ENCODE peak calls at places on chromosomes 5 and 9, in four cellular contexts. F is A673, E is brain microvascular endothelial cell, S is HFF-Myc. H is an unnamed sample.

GRCh38 chr9:89953824-89954223 is 349.0 kb downstream of the GADD45G start:
- DNase-seq in F (no peak), E (no peak), S (no peak), H (no peak)

GRCh38 chr9:135243201-135244190 is 156.0 kb downstream of the OLFM1 start:
- DNase-seq in F (no peak), E (no peak), S (no peak), H (no peak)

GRCh38 chr5:147690595-147690994 is 91.9 kb downstream of the JAKMIP2 start:
- DNase-seq in F (no peak), E (no peak), S (no peak), H (no peak)

GRCh38 chr5:1810581-1811101 is 9.4 kb downstream of the NDUFS6 start:
- DNase-seq in F (no peak), E (no peak), S (no peak), H (no peak)

GRCh38 chr5:59328801-59329296 is 564.7 kb downstream of the PDE4D start:
- DNase-seq in F (peak), E (peak), S (no peak), H (no peak)

GRCh38 chr9:116656535-116656934 is 30.6 kb upstream of the TRIM32 start:
- DNase-seq in F (no peak), E (no peak), S (no peak), H (no peak)

GRCh38 chr9:78213696-78214095 is 22.2 kb upstream of the CEP78 start:
- DNase-seq in F (peak), E (peak), S (no peak), H (no peak)

GRCh38 chr5:6766558-6767191 is 53.4 kb downstream of the TENT4A start:
- DNase-seq in F (peak), E (peak), S (peak), H (peak)

GRCh38 chr5:142109356-142110045 is 922 bp downstream of the NDFIP1 start:
- DNase-seq in F (peak), E (peak), S (no peak), H (no peak)

GRCh38 chr5:1769017-1769640 is 30.5 kb downstream of the MRPL36 start:
- DNase-seq in F (no peak), E (no peak), S (no peak), H (no peak)

DNA sequence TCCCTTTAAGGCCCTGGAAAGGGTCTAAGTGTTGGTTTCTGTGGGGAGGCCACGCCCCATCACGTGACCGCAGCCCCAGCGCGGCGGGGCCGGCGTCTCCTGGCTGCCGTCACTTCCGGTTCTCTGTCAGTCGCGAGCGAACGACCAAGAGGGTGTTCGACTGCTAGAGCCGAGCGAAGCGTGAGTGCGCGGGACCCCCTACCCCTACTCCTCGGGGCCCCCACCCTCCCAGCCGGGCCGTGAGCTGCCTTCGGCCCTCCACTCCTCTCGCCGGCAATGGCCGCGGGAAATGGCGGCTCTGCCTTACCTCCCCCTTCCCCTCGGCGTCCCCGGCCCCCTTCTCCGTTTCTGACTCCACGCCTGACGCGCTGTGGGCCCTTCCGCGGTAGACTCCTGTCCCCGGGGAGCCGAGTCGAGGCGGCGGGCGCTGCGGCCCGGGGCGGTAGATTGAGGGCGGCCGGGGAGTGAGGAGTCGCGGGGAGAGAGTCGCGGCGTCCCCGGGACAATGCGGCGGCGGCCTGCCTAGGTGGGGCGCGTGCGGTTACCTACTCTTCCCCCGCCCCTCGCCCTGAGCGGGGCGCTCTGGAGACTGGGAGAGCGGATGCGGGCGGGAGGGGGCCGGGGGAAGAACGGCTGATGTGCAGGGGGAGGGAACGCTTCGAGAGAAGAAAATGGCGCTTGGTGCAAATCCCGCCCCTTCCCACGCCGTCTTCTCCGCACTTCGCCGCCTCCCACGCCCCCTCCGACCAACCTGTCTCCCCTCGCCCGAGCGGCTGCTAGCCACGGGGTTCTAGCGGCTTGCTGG is at the start of gene SUB1:
- DNase-seq in F (peak), E (peak), S (peak), H (peak)
- TF ChIP-seq CTCF in F (peak), E (no peak), S (no peak), H (no peak)

GRCh38 chr9:105245720-105246161 is 1.3 kb downstream of the SLC44A1 start:
- DNase-seq in F (no peak), E (no peak), S (no peak), H (no peak)

GRCh38 chr9:105246656-105247162 is 2.3 kb downstream of the SLC44A1 start:
- DNase-seq in F (no peak), E (no peak), S (no peak), H (no peak)

GRCh38 chr9:105243935-105244273 is 547 bp upstream of the SLC44A1 start:
- DNase-seq in F (no peak), E (no peak), S (no peak), H (no peak)

GRCh38 chr9:105244274-105244995 is at the start of gene SLC44A1:
- DNase-seq in F (peak), E (peak), S (peak), H (peak)

GRCh38 chr9:105244996-105245719 is 707 bp downstream of the SLC44A1 start:
- DNase-seq in F (peak), E (no peak), S (no peak), H (no peak)
- TF ChIP-seq CTCF in F (peak), E (peak), S (no peak), H (no peak)

DNA sequence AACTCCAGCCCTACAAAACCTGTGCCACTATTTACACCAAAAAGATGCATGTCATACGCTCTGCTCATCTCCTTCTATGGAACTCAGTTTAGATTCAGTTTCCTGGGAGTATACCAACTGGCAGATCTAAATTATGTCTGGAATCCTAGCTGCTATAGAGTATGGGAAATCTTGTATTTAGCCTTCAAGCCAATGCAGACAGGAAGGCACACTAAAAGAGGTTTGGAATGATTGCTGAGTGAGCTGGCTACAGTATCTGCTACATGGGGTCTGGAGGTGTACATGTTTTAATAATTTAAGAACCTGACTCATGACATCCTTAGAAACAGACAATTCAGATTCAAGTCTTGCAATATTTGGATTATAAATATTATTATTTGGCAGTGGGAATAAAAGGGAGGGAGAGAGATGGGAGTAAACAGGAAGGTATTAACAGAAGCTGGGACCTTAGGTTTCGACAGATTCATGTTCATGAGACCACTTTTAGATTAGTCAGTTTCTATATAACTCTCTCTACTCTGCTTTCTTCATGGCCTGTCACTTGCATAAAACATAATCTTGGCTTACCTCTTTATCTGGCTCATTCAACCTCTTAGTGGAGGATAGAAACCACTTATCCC is 178.8 kb upstream of the HAPLN1 start:
- DNase-seq in F (no peak), E (peak), S (no peak), H (no peak)
- TF ChIP-seq CTCF in F (no peak), E (no peak), S (no peak), H (no peak)

DNA sequence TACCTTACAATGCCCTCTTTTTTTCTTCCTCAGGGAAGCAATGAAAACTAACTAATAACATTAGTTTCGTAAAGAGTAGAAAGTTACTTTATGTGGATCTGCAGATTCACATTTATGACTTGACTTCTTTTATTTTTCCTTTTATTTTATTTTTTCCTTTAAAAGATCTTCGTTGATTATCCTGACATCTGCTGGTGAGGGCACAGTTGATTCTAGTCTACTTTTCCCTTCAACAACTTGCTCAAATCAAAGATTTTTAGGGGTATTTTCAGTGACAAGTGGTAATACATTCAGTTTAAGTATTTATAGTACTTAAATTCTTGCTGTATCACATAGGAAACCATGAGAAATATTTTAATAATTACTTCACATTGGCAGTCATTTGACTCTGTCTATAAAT is 4.9 kb downstream of the EDIL3 start:
- DNase-seq in F (no peak), E (peak), S (no peak), H (no peak)
- TF ChIP-seq CTCF in F (no peak), E (peak), S (no peak), H (peak)

DNA sequence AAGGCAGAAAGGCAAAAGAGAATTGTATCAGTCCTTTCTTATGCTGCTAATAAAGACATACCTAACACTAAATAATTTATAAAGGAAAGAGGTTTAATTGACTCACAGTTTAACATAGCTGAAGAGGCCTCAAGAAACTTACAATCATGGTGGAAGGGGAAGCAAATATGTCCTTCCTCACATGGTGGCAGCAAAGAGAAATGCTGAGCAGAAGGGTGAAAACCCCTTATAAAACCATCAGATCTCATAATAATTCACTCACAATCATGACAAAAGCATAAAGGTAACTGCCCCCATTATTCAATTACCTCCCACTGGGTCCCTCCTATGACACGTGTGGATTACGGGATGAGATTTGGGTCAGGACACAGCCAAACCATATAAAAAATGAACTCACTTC is 312.5 kb upstream of the PTGER4 start:
- DNase-seq in F (peak), E (peak), S (no peak), H (no peak)
- TF ChIP-seq CTCF in F (peak), E (peak), S (no peak), H (no peak)

DNA sequence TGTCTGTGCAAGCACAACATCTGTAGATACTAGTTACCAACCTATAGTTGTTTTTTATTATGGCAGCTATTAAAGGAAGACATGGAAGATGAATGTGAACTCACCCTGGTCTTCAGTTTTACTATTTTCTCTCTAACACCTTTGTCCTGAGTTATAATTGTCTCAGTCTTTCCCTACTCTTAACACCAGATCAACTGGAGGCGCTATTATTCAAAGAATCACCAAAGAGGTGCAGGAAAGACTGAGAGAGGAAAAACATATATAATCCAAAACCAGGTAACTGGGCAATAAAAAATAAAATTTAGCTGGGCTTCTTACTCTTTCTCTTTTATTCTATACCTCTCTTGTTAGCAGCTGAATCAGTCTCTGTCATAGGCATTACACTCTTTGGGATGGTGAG is 134.2 kb upstream of the C6 start:
- DNase-seq in F (no peak), E (no peak), S (no peak), H (no peak)
- TF ChIP-seq CTCF in F (peak), E (no peak), S (no peak), H (no peak)

GRCh38 chr9:126293522-126293889 is 33.1 kb upstream of the MVB12B start:
- DNase-seq in F (peak), E (no peak), S (no peak), H (no peak)
- TF ChIP-seq CTCF in F (peak), E (peak), S (peak), H (no peak)

DNA sequence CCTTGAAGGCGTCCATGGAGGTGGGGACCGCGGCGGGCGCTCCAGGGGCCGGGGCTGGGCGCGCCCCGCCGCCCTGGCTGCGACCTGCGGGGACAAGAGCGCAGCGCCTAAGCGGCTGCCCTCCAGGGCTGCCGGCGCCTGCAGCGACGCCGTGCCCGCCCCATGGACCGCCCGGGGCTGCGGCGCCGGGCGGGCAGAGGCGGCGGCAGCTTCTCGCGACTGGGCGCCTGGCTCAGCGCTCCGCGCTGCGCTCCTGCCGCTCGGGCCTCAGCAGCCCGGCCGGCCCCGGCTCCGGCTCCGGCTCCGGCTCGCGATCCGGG is 202 bp downstream of the PITX1 start:
- DNase-seq in F (peak), E (no peak), S (no peak), H (no peak)
- TF ChIP-seq CTCF in F (no peak), E (no peak), S (no peak), H (no peak)